ENCODE peak calls at places on chromosome X, in six cellular contexts. One of them, this sample, is unnamed.

GRCh38 chrX:150546711-150547153 is 21.7 kb upstream of the MTM1 start:
- DNase-seq in cerebellum: no peak
- DNase-seq in GM13976: no peak
- DNase-seq in cardiac muscle cell: no peak
- DNase-seq in endodermal cell: no peak
- DNase-seq in ovary: peak
- DNase-seq in this sample: no peak

GRCh38 chrX:40153335-40154221 is 55.8 kb upstream of the BCOR start:
- DNase-seq in cerebellum: peak
- DNase-seq in GM13976: peak
- DNase-seq in cardiac muscle cell: peak
- DNase-seq in endodermal cell: peak
- DNase-seq in ovary: peak
- DNase-seq in this sample: peak

GRCh38 chrX:133380882-133381619 is 34.2 kb downstream of the GPC4 start:
- DNase-seq in cerebellum: no peak
- DNase-seq in GM13976: no peak
- DNase-seq in cardiac muscle cell: no peak
- DNase-seq in endodermal cell: no peak
- DNase-seq in ovary: no peak
- DNase-seq in this sample: no peak

GRCh38 chrX:1554469-1555210 is 17.7 kb upstream of the P2RY8 start:
- DNase-seq in cerebellum: no peak
- DNase-seq in GM13976: peak
- DNase-seq in cardiac muscle cell: no peak
- DNase-seq in endodermal cell: no peak
- DNase-seq in ovary: no peak
- DNase-seq in this sample: no peak

GRCh38 chrX:136209751-136210150 is 41.4 kb downstream of the MAP7D3 start:
- DNase-seq in cerebellum: no peak
- DNase-seq in GM13976: no peak
- DNase-seq in cardiac muscle cell: no peak
- DNase-seq in endodermal cell: no peak
- DNase-seq in ovary: no peak
- DNase-seq in this sample: no peak

GRCh38 chrX:109384569-109385174 is 97.2 kb downstream of the GUCY2F start:
- DNase-seq in cerebellum: no peak
- DNase-seq in GM13976: no peak
- DNase-seq in cardiac muscle cell: peak
- DNase-seq in endodermal cell: no peak
- DNase-seq in ovary: no peak
- DNase-seq in this sample: no peak

GRCh38 chrX:130523460-130524394 is 121.9 kb downstream of the RBMX2 start:
- DNase-seq in cerebellum: peak
- DNase-seq in GM13976: peak
- DNase-seq in cardiac muscle cell: peak
- DNase-seq in endodermal cell: peak
- DNase-seq in ovary: no peak
- DNase-seq in this sample: peak

GRCh38 chrX:53048169-53049126 is at the start of gene GPR173:
- DNase-seq in cerebellum: peak
- DNase-seq in GM13976: no peak
- DNase-seq in cardiac muscle cell: peak
- DNase-seq in endodermal cell: peak
- DNase-seq in ovary: peak
- DNase-seq in this sample: peak

GRCh38 chrX:148495156-148495555 is 5.3 kb upstream of the AFF2 start:
- DNase-seq in cerebellum: no peak
- DNase-seq in GM13976: no peak
- DNase-seq in cardiac muscle cell: no peak
- DNase-seq in endodermal cell: no peak
- DNase-seq in ovary: no peak
- DNase-seq in this sample: no peak

GRCh38 chrX:97117572-97117971 is 233.9 kb downstream of the RPA4 start:
- DNase-seq in cerebellum: no peak
- DNase-seq in GM13976: no peak
- DNase-seq in cardiac muscle cell: no peak
- DNase-seq in endodermal cell: no peak
- DNase-seq in ovary: no peak
- DNase-seq in this sample: no peak

GRCh38 chrX:144494069-144494468 is 610.2 kb downstream of the UBE2NL start:
- DNase-seq in cerebellum: no peak
- DNase-seq in GM13976: no peak
- DNase-seq in cardiac muscle cell: no peak
- DNase-seq in endodermal cell: no peak
- DNase-seq in ovary: no peak
- DNase-seq in this sample: no peak

GRCh38 chrX:74421181-74422028 is at the start of gene SLC16A2:
- DNase-seq in cerebellum: peak
- DNase-seq in GM13976: peak
- DNase-seq in cardiac muscle cell: peak
- DNase-seq in endodermal cell: peak
- DNase-seq in ovary: peak
- DNase-seq in this sample: peak

GRCh38 chrX:110732274-110732673 is 63.3 kb downstream of the CHRDL1 start:
- DNase-seq in cerebellum: no peak
- DNase-seq in GM13976: no peak
- DNase-seq in cardiac muscle cell: peak
- DNase-seq in endodermal cell: peak
- DNase-seq in ovary: no peak
- DNase-seq in this sample: no peak

GRCh38 chrX:826026-826425 is 195.4 kb downstream of the SHOX start:
- DNase-seq in cerebellum: no peak
- DNase-seq in GM13976: no peak
- DNase-seq in cardiac muscle cell: no peak
- DNase-seq in endodermal cell: no peak
- DNase-seq in ovary: no peak
- DNase-seq in this sample: no peak